ENCODE peak calls at places on chromosomes 1 and 21, in nine cellular contexts. E is CD8-positive, alpha-beta T cell; L is breast epithelium; F is testis; M is cardiac muscle cell; W is mucosa of descending colon; N is stomach; U is uterus; I is left ventricle myocardium inferior. O is an unnamed sample. For H3K9me3 and H3K36me3, the result is how much of the 10 kb centered on the place peaks cover.

GRCh38 chr1:21624577-21625389 is 44.4 kb downstream of the RAP1GAP start:
- DNase-seq in W (no peak), F (no peak), U (no peak), E (no peak), N (peak), M (peak), L (no peak), I (no peak), O (no peak)

GRCh38 chr1:155591770-155592169 is 18.2 kb upstream of the MSTO1 start:
- DNase-seq in W (no peak), M (peak), I (no peak), U (peak), N (no peak), E (no peak), L (no peak), F (peak), O (no peak)

GRCh38 chr1:81756872-81757271 is 43.9 kb upstream of the ADGRL2 start:
- DNase-seq in L (no peak), F (no peak), M (peak), N (no peak), I (no peak), U (no peak), W (no peak), E (no peak), O (no peak)

GRCh38 chr1:5286244-5286643 is 631.8 kb downstream of the AJAP1 start:
- DNase-seq in E (no peak), F (no peak), W (no peak), N (no peak), L (no peak), I (no peak), U (no peak), M (no peak), O (no peak)

GRCh38 chr1:182888736-182889531 is 49.8 kb downstream of the DHX9 start:
- DNase-seq in E (no peak), L (no peak), I (no peak), M (peak), F (no peak), W (no peak), U (no peak), N (no peak), O (no peak)

GRCh38 chr1:181704556-181704955 is 221.2 kb downstream of the CACNA1E start:
- DNase-seq in I (no peak), N (no peak), F (no peak), W (no peak), E (no peak), M (no peak), L (no peak), U (no peak), O (no peak)

GRCh38 chr1:21568006-21568746 is 59.0 kb downstream of the ALPL start:
- DNase-seq in U (no peak), W (no peak), F (no peak), E (no peak), N (no peak), L (no peak), M (peak), I (no peak), O (no peak)

GRCh38 chr1:226611301-226611700 is 62.7 kb downstream of the STUM start:
- DNase-seq in E (no peak), M (no peak), I (no peak), F (no peak), L (no peak), U (no peak), N (no peak), W (no peak), O (no peak)

GRCh38 chr1:79089946-79090345 is 83.4 kb upstream of the ADGRL4 start:
- DNase-seq in E (no peak), L (no peak), I (no peak), M (no peak), N (no peak), W (no peak), U (no peak), F (no peak), O (no peak)

GRCh38 chr1:67134692-67135091 is at the start of gene C1orf141:
- DNase-seq in U (no peak), M (peak), W (no peak), L (no peak), N (no peak), I (no peak), E (no peak), F (peak), O (no peak)

GRCh38 chr1:36175137-36176095 is 19.5 kb downstream of the MAP7D1 start:
- DNase-seq in E (no peak), F (peak), M (peak), N (peak), L (no peak), W (peak), I (peak), U (no peak), O (no peak)

GRCh38 chr1:68173283-68174172 is 58.8 kb downstream of the WLS start:
- DNase-seq in M (peak), N (no peak), I (no peak), F (no peak), E (no peak), W (no peak), U (peak), L (no peak), O (no peak)

GRCh38 chr1:36155560-36156328 is at the start of gene MAP7D1:
- DNase-seq in L (peak), I (peak), M (peak), U (peak), N (peak), F (peak), W (peak), E (peak), O (peak)

GRCh38 chr1:158035976-158036583 is 42.6 kb downstream of the KIRREL1 start:
- DNase-seq in M (peak), L (no peak), W (no peak), I (no peak), U (peak), F (peak), E (no peak), N (no peak), O (no peak)

GRCh38 chr1:95084317-95085176 is 11.8 kb upstream of the ALG14 start:
- DNase-seq in N (no peak), M (no peak), L (no peak), E (no peak), W (no peak), I (no peak), F (no peak), U (peak), O (no peak)

GRCh38 chr1:98860314-98860713 is 144.3 kb downstream of the PLPPR5 start:
- DNase-seq in L (no peak), M (no peak), N (no peak), F (no peak), E (no peak), I (no peak), U (no peak), W (no peak), O (no peak)

GRCh38 chr21:41610042-41610839 is 102.3 kb upstream of the TMPRSS2 start:
- DNase-seq in U (no peak), N (peak), E (no peak), F (peak), L (no peak), I (peak), M (peak), W (no peak), O (peak)

GRCh38 chr1:8120693-8121260 is 94.7 kb upstream of the ERRFI1 start:
- DNase-seq in N (peak), M (peak), E (no peak), I (no peak), W (no peak), L (peak), U (no peak), F (no peak), O (no peak)

GRCh38 chr1:186643600-186643999 is 36.6 kb downstream of the PTGS2 start:
- DNase-seq in E (no peak), L (no peak), W (no peak), F (no peak), N (no peak), M (peak), U (no peak), I (no peak), O (no peak)

GRCh38 chr1:100927276-100927675 is 31.4 kb downstream of the SLC30A7 start:
- DNase-seq in F (no peak), M (no peak), I (no peak), N (no peak), W (no peak), E (peak), U (no peak), L (no peak), O (no peak)

GRCh38 chr21:37219766-37220432 is 47.2 kb downstream of the VPS26C start:
- DNase-seq in L (no peak), M (peak), W (no peak), F (peak), U (no peak), N (no peak), E (no peak), I (no peak), O (no peak)

GRCh38 chr1:64623750-64624445 is 121.0 kb upstream of the RAVER2 start:
- DNase-seq in F (no peak), L (no peak), U (no peak), E (no peak), W (no peak), N (no peak), M (peak), I (no peak), O (peak)

GRCh38 chr1:220137006-220137794 is 43.3 kb downstream of the IARS2 start:
- DNase-seq in W (no peak), U (no peak), E (no peak), N (no peak), I (no peak), M (peak), F (no peak), L (no peak), O (no peak)

GRCh38 chr1:94305704-94306103 is 68.3 kb upstream of the ARHGAP29 start:
- DNase-seq in L (no peak), N (no peak), M (no peak), U (no peak), F (no peak), I (no peak), E (no peak), W (no peak), O (no peak)

GRCh38 chr1:26787381-26787705 is 407 bp upstream of the PIGV start:
- DNase-seq in E (no peak), F (no peak), U (no peak), I (no peak), W (no peak), M (peak), L (no peak), N (peak), O (no peak)

GRCh38 chr21:29351691-29352090 is 53.0 kb downstream of the BACH1 start:
- DNase-seq in N (no peak), M (peak), W (no peak), F (no peak), U (no peak), E (no peak), L (no peak), I (no peak), O (no peak)

GRCh38 chr1:157326173-157326859 is 188.1 kb upstream of the ETV3 start:
- DNase-seq in U (no peak), W (no peak), I (no peak), L (no peak), M (no peak), F (no peak), E (no peak), N (no peak), O (no peak)

GRCh38 chr1:43434256-43434655 is 19.5 kb downstream of the HYI start:
- DNase-seq in I (no peak), E (no peak), U (peak), F (no peak), W (no peak), N (no peak), M (no peak), L (no peak), O (no peak)

GRCh38 chr1:166089804-166090203 is 77.0 kb downstream of the FAM78B start:
- DNase-seq in I (no peak), U (no peak), F (no peak), N (no peak), E (no peak), M (no peak), L (no peak), W (no peak), O (no peak)

GRCh38 chr1:30923597-30923996 is 15.0 kb upstream of the SDC3 start:
- DNase-seq in N (no peak), L (no peak), F (no peak), E (no peak), I (no peak), U (no peak), M (peak), W (no peak), O (no peak)

GRCh38 chr21:41634211-41634694 is 126.3 kb upstream of the TMPRSS2 start:
- DNase-seq in N (no peak), F (no peak), L (peak), U (no peak), M (no peak), I (no peak), E (no peak), W (no peak), O (peak)

GRCh38 chr1:214660900-214661299 is 57.9 kb downstream of the CENPF start:
- DNase-seq in N (peak), L (peak), W (no peak), F (peak), U (no peak), I (no peak), M (peak), E (no peak), O (no peak)

GRCh38 chr1:77473690-77474089 is 191.9 kb downstream of the AK5 start:
- DNase-seq in U (no peak), W (no peak), I (no peak), N (no peak), F (no peak), L (no peak), E (no peak), M (peak), O (no peak)

DNA sequence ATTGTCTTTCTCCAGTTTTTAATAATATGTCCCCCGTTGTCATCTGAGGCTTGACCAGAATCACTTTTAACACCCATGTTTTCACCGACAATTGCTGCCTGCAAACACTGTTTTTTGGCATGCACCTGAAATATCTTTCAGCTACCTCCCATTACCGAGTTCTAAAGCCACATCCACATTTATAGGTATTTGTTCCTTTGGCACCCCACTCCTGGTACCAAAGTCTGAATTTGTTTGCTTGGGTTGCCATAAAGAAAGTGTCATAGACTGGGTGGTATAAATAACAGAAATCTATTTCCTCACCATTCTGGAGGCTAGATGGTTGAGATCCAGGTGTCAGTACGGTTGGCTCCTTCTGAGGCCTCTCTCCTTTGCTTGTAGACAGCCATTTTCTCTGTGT is 94.2 kb downstream of the OBSCN start:
- DNase-seq in I (no peak), E (no peak), W (no peak), N (no peak), F (no peak), U (no peak), M (no peak), L (no peak), O (no peak)
- H3K9me3 ChIP-seq in I (under half), E (under half), W (under half), N (under half), F (under half), U (under half), M (under half), L (under half), O (under half)

GRCh38 chr21:44618909-44619308 is 7.0 kb downstream of the KRTAP10-8 start:
- DNase-seq in I (no peak), F (no peak), E (peak), U (no peak), L (no peak), N (no peak), M (no peak), W (no peak), O (no peak)

GRCh38 chr21:44617071-44617501 is 5.2 kb downstream of the KRTAP10-8 start:
- DNase-seq in L (no peak), U (no peak), M (no peak), W (peak), N (no peak), I (no peak), F (no peak), E (no peak), O (no peak)

GRCh38 chr21:44616591-44616926 is 4.7 kb downstream of the KRTAP10-8 start:
- DNase-seq in E (no peak), M (no peak), F (no peak), U (no peak), I (no peak), L (no peak), N (no peak), W (peak), O (no peak)

GRCh38 chr21:44618504-44618903 is 6.6 kb downstream of the KRTAP10-8 start:
- DNase-seq in L (no peak), M (peak), F (no peak), I (peak), E (no peak), W (no peak), N (no peak), U (no peak), O (no peak)

GRCh38 chr21:44619886-44620285 is 7.0 kb upstream of the KRTAP10-9 start:
- DNase-seq in I (no peak), W (no peak), M (no peak), N (no peak), U (no peak), F (no peak), L (no peak), E (no peak), O (no peak)
- H3K36me3 ChIP-seq in I (under half), W (under half), M (under half), N (under half), U (under half), F (under half), L (under half), E (under half), O (under half)

GRCh38 chr1:152917794-152918193 is 9.4 kb downstream of the IVL start:
- DNase-seq in E (no peak), W (no peak), L (no peak), N (no peak), F (peak), U (no peak), M (no peak), I (no peak), O (no peak)
- H3K9me3 ChIP-seq in E (under half), W (under half), L (under half), N (under half), F (under half), U (under half), M (under half), I (under half), O (under half)

GRCh38 chr1:32376199-32376598 is 13.9 kb downstream of the TSSK3 start:
- DNase-seq in L (no peak), M (no peak), U (no peak), F (no peak), W (no peak), E (no peak), N (no peak), I (no peak), O (no peak)
- H3K36me3 ChIP-seq in L (under half), M (under half), U (under half), F (under half), W (under half), E (half or more), N (half or more), I (half or more), O (half or more)

DNA sequence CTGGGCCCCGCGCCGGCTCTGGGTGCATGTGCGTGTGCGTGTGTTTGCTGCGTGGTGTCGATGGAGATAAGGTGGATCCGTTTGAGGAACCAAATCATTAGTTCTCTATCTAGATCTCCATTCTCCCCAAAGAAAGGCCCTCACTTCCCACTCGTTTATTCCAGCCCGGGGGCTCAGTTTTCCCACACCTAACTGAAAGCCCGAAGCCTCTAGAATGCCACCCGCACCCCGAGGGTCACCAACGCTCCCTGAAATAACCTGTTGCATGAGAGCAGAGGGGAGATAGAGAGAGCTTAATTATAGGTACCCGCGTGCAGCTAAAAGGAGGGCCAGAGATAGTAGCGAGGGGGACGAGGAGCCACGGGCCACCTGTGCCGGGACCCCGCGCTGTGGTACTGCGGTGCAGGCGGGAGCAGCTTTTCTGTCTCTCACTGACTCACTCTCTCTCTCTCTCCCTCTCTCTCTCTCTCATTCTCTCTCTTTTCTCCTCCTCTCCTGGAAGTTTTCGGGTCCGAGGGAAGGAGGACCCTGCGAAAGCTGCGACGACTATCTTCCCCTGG is 644 bp downstream of the OLIG2 start:
- DNase-seq in L (no peak), F (no peak), E (no peak), I (no peak), W (no peak), N (no peak), U (no peak), M (no peak), O (no peak)
- H3K9me3 ChIP-seq in L (under half), F (under half), E (under half), I (under half), W (under half), N (under half), U (under half), M (under half), O (under half)

DNA sequence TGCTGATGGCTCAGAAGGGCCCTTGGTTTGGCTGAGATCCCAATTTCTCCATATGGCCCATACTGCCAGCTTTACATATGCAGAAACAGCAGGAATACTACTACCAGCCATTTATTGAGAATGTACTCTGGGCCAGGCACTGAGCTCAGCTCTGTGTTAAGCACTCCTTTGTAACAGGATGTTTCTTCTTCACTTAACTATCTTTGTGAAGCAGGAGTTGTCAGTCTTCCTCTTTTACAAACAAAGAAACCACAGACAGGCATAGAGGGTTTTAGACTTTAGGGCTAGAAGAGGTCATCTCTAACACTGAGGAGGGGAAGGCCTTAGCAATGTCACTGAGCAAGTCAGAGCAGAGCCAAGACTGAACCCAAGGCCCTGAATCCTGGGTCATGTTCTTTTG is 8.3 kb downstream of the HMGCL start:
- DNase-seq in M (no peak), I (no peak), N (no peak), E (no peak), W (no peak), L (no peak), U (no peak), F (no peak), O (no peak)
- H3K36me3 ChIP-seq in M (under half), I (half or more), N (under half), E (under half), W (under half), L (under half), U (under half), F (under half), O (under half)

DNA sequence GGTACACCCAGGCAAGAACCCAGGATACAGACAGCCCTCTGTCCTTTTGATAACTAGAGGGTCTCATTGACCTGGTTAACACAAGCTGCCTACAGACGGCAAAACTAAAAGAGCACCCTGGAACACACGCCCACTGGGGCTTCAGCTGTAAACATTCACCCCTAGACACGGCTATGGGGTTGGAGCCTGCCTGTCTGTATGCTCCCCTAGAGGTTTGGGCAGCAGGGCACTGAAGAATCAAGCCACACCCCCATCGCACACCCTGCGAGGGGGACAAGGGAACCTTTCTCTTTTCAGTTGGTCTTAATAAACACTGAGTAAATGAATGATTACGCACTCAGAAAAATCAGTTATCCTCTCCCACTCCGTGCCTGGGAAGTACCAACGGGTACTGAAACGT is 35.5 kb downstream of the LRRC3 start:
- DNase-seq in E (no peak), I (no peak), N (no peak), U (no peak), W (no peak), M (no peak), L (no peak), F (no peak), O (no peak)
- H3K9me3 ChIP-seq in E (under half), I (under half), N (under half), U (under half), W (under half), M (under half), L (under half), F (under half), O (under half)

GRCh38 chr1:19344831-19345230 is 32.7 kb downstream of the SLC66A1 start:
- DNase-seq in W (no peak), E (no peak), N (no peak), I (no peak), F (no peak), M (no peak), U (no peak), L (no peak), O (no peak)

GRCh38 chr1:19348441-19349198 is 36.5 kb downstream of the SLC66A1 start:
- DNase-seq in M (no peak), E (no peak), U (no peak), F (no peak), N (no peak), W (no peak), I (no peak), L (no peak), O (no peak)

GRCh38 chr1:19345391-19345790 is 33.3 kb downstream of the SLC66A1 start:
- DNase-seq in F (no peak), W (no peak), M (no peak), N (no peak), U (no peak), E (no peak), L (no peak), I (no peak), O (no peak)

GRCh38 chr1:19349999-19350398 is 37.9 kb downstream of the SLC66A1 start:
- DNase-seq in M (no peak), F (no peak), L (no peak), I (no peak), U (no peak), E (no peak), N (no peak), W (no peak), O (no peak)

GRCh38 chr1:19347538-19348177 is 35.5 kb downstream of the SLC66A1 start:
- DNase-seq in L (no peak), W (no peak), U (no peak), F (no peak), I (no peak), E (no peak), M (no peak), N (peak), O (no peak)
- H3K36me3 ChIP-seq in L (under half), W (under half), U (under half), F (under half), I (half or more), E (half or more), M (under half), N (under half), O (under half)

GRCh38 chr1:4064150-4064889 is 164.2 kb upstream of the C1orf174 start:
- DNase-seq in W (no peak), E (no peak), L (no peak), U (no peak), F (no peak), N (no peak), M (no peak), I (no peak), O (no peak)
- H3K9me3 ChIP-seq in W (under half), E (under half), L (under half), U (under half), F (under half), N (under half), M (under half), I (under half), O (under half)

O was measured in RWPE2.